ENCODE peak calls at places on chromosomes 12 and 14, in nine cellular contexts. G is HCT116, A is GM23338, C is GM12878, B is endothelial cell of umbilical vein, Q is stomach, S is suprapubic skin, L is transverse colon, O is GM12891. J is an unnamed sample.
A peak's percentile ranks its signal among the peaks of the same experiment; 100 is the strongest.

GRCh38 chr14:61269321-61270083 is 11.6 kb downstream of the TMEM30B start:
- DNase-seq in A (peak; percentile 92), G (peak; percentile 79), B (peak; percentile 90), S (peak; percentile 84), O (peak; percentile 47), C (peak; percentile 45), Q (peak; percentile 89), L (peak; percentile 83), J (peak; percentile 80)

GRCh38 chr12:96483116-96483515 is 6.3 kb upstream of the CFAP54 start:
- DNase-seq in C (no peak), Q (no peak), O (no peak), S (no peak), L (no peak), G (no peak), B (no peak), A (no peak), J (no peak)

GRCh38 chr14:62674833-62675232 is 370.4 kb downstream of the KCNH5 start:
- DNase-seq in O (no peak), B (no peak), G (no peak), L (no peak), A (no peak), S (no peak), Q (no peak), C (no peak), J (no peak)

GRCh38 chr14:25178255-25178654 is 128.3 kb upstream of the STXBP6 start:
- DNase-seq in A (no peak), L (peak; percentile 11), Q (no peak), O (no peak), S (no peak), G (no peak), C (no peak), B (no peak), J (no peak)

GRCh38 chr14:55589171-55589570 is 9.2 kb downstream of the KTN1 start:
- DNase-seq in C (no peak), Q (no peak), B (no peak), L (no peak), O (no peak), S (no peak), A (no peak), G (no peak), J (no peak)

GRCh38 chr14:106556665-106557289 is 1030.4 kb downstream of the TMEM121 start:
- DNase-seq in Q (peak; percentile 60), L (peak; percentile 73), O (peak; percentile 18), A (peak; percentile 14), S (no peak), G (no peak), C (no peak), B (no peak), J (no peak)

GRCh38 chr12:2344476-2344875 is 291.7 kb downstream of the CACNA1C start:
- DNase-seq in B (no peak), L (no peak), C (no peak), S (no peak), A (no peak), Q (no peak), O (no peak), G (no peak), J (no peak)

GRCh38 chr12:110846615-110847566 is at the start of gene CCDC63:
- DNase-seq in O (peak; percentile 59), L (peak; percentile 60), A (peak; percentile 87), C (no peak), S (peak; percentile 64), B (peak; percentile 50), Q (peak; percentile 58), G (peak; percentile 68), J (peak; percentile 25)

GRCh38 chr12:114166360-114166759 is 200.2 kb upstream of the RBM19 start:
- DNase-seq in S (no peak), Q (no peak), L (no peak), O (no peak), A (peak; percentile 87), C (no peak), G (peak; percentile 24), B (no peak), J (peak; percentile 71)

GRCh38 chr12:1668833-1669543 is 21.9 kb upstream of the ADIPOR2 start:
- DNase-seq in B (peak; percentile 76), A (no peak), S (no peak), O (no peak), G (no peak), C (no peak), L (no peak), Q (no peak), J (no peak)

GRCh38 chr14:51006781-51007211 is 62.5 kb upstream of the PYGL start:
- DNase-seq in Q (no peak), O (no peak), G (no peak), S (peak; percentile 66), B (no peak), A (no peak), C (no peak), L (no peak), J (no peak)

GRCh38 chr12:1812650-1813302 is 7.6 kb upstream of the LRTM2 start:
- DNase-seq in Q (peak; percentile 39), O (no peak), G (no peak), A (no peak), B (peak; percentile 33), S (no peak), C (no peak), L (no peak), J (no peak)

GRCh38 chr12:117472983-117473382 is 111.6 kb upstream of the NOS1 start:
- DNase-seq in G (peak; percentile 10), L (no peak), S (no peak), Q (no peak), O (no peak), B (peak; percentile 16), C (no peak), A (peak; percentile 92), J (peak; percentile 84)

GRCh38 chr12:43292699-43293098 is 259.3 kb downstream of the ADAMTS20 start:
- DNase-seq in A (no peak), B (peak; percentile 93), S (no peak), O (no peak), G (no peak), Q (no peak), L (no peak), C (no peak), J (no peak)

GRCh38 chr14:45212231-45212630 is 40.8 kb downstream of the MIS18BP1 start:
- DNase-seq in G (no peak), A (peak; percentile 55), S (no peak), B (no peak), O (no peak), Q (no peak), C (no peak), L (no peak), J (no peak)

GRCh38 chr12:80015660-80016059 is 80.8 kb upstream of the PPP1R12A start:
- DNase-seq in Q (no peak), B (no peak), A (no peak), G (no peak), C (no peak), L (no peak), O (no peak), S (no peak), J (no peak)

GRCh38 chr14:61872452-61872851 is 110.2 kb downstream of the SNAPC1 start:
- DNase-seq in L (no peak), A (no peak), C (peak; percentile 73), O (no peak), B (no peak), G (no peak), Q (no peak), S (no peak), J (no peak)

GRCh38 chr12:116144384-116144783 is 133.1 kb downstream of the MED13L start:
- DNase-seq in C (no peak), G (no peak), L (no peak), B (no peak), S (no peak), A (no peak), Q (no peak), O (no peak), J (no peak)

GRCh38 chr12:125183187-125184067 is 118.2 kb downstream of the AACS start:
- DNase-seq in A (peak; percentile 90), B (peak; percentile 66), O (peak; percentile 90), Q (peak; percentile 83), G (peak; percentile 45), S (peak; percentile 78), C (peak; percentile 21), L (peak; percentile 80), J (peak; percentile 98)
- TF ChIP-seq POLR2AphosphoS5 in A (no peak), B (no peak), O (no peak), Q (no peak), G (no peak), S (no peak), C (no peak), L (no peak), J (no peak)

GRCh38 chr12:93591137-93591868 is 18.8 kb downstream of the SOCS2 start:
- DNase-seq in S (peak; percentile 88), Q (peak; percentile 70), O (peak; percentile 25), A (peak; percentile 75), B (peak; percentile 47), C (no peak), L (peak; percentile 72), G (peak; percentile 64), J (no peak)
- TF ChIP-seq POLR2AphosphoS5 in S (no peak), Q (peak; percentile 65), O (no peak), A (no peak), B (no peak), C (no peak), L (peak; percentile 66), G (no peak), J (no peak)

GRCh38 chr12:86018361-86018760 is 144.3 kb downstream of the NTS start:
- DNase-seq in C (no peak), S (no peak), O (no peak), L (no peak), B (no peak), A (no peak), Q (no peak), G (no peak), J (no peak)
- TF ChIP-seq POLR2AphosphoS5 in C (no peak), S (no peak), O (no peak), L (no peak), B (no peak), A (no peak), Q (no peak), G (no peak), J (no peak)

GRCh38 chr12:128791395-128792322 is 32.1 kb downstream of the SLC15A4 start:
- DNase-seq in O (no peak), G (no peak), B (no peak), S (no peak), C (no peak), Q (no peak), A (no peak), L (peak; percentile 23), J (no peak)
- TF ChIP-seq POLR2AphosphoS5 in O (no peak), G (no peak), B (no peak), S (no peak), C (peak; percentile 11), Q (no peak), A (no peak), L (no peak), J (no peak)

GRCh38 chr12:120846721-120847120 is 57.4 kb downstream of the SPPL3 start:
- DNase-seq in L (no peak), G (no peak), Q (no peak), A (no peak), O (no peak), C (no peak), B (no peak), S (no peak), J (no peak)
- TF ChIP-seq POLR2AphosphoS5 in L (no peak), G (no peak), Q (no peak), A (no peak), O (no peak), C (no peak), B (no peak), S (no peak), J (no peak)